ENCODE peak calls at places on chromosomes 7 and 10, in five cellular contexts. B is brain microvascular endothelial cell, N is uterus, Z is right lobe of liver, V is transverse colon. Y is an unnamed sample.

GRCh38 chr10:3096149-3096548 is 28.8 kb downstream of the PFKP start:
- DNase-seq in B (no peak), N (no peak), Z (no peak), V (no peak), Y (no peak)

GRCh38 chr10:70267161-70267933 is 16.5 kb downstream of the NPFFR1 start:
- DNase-seq in B (peak), N (no peak), Z (no peak), V (peak), Y (peak)

GRCh38 chr10:3874988-3875841 is 90.2 kb upstream of the KLF6 start:
- DNase-seq in B (no peak), N (peak), Z (no peak), V (peak), Y (no peak)

GRCh38 chr10:62681211-62681940 is 123.1 kb upstream of the ADO start:
- DNase-seq in B (peak), N (no peak), Z (no peak), V (peak), Y (no peak)

GRCh38 chr7:100044719-100045118 is 4.9 kb upstream of the ZSCAN21 start:
- DNase-seq in B (no peak), N (no peak), Z (peak), V (peak), Y (peak)

GRCh38 chr10:114956466-114956865 is 18.5 kb downstream of the TRUB1 start:
- DNase-seq in B (no peak), N (no peak), Z (no peak), V (no peak), Y (no peak)

GRCh38 chr7:155342313-155342712 is 44.6 kb downstream of the INSIG1 start:
- DNase-seq in B (no peak), N (no peak), Z (peak), V (no peak), Y (no peak)

GRCh38 chr7:25947669-25948516 is 204.1 kb upstream of the NFE2L3 start:
- DNase-seq in B (no peak), N (no peak), Z (no peak), V (no peak), Y (peak)

GRCh38 chr10:31146496-31147219 is 115.0 kb upstream of the ZNF438 start:
- DNase-seq in B (peak), N (peak), Z (no peak), V (no peak), Y (peak)

GRCh38 chr10:91115618-91116390 is 104.7 kb upstream of the PCGF5 start:
- DNase-seq in B (no peak), N (no peak), Z (no peak), V (no peak), Y (no peak)

GRCh38 chr10:84225424-84226173 is at the start of gene LRIT2:
- DNase-seq in B (no peak), N (no peak), Z (no peak), V (no peak), Y (no peak)

GRCh38 chr7:27411145-27411544 is 168.5 kb downstream of the EVX1 start:
- DNase-seq in B (no peak), N (no peak), Z (no peak), V (no peak), Y (no peak)

GRCh38 chr10:118908487-118909280 is 120.8 kb upstream of the NANOS1 start:
- DNase-seq in B (no peak), N (no peak), Z (no peak), V (peak), Y (no peak)

GRCh38 chr10:74743401-74743800 is 83.0 kb upstream of the KAT6B start:
- DNase-seq in B (no peak), N (no peak), Z (no peak), V (no peak), Y (no peak)

GRCh38 chr7:83005410-83005809 is 157.3 kb downstream of the PCLO start:
- DNase-seq in B (no peak), N (no peak), Z (no peak), V (no peak), Y (no peak)

GRCh38 chr10:16716051-16716450 is 101.2 kb downstream of the RSU1 start:
- DNase-seq in B (no peak), N (no peak), Z (no peak), V (no peak), Y (no peak)

GRCh38 chr10:129963831-129964501 is at the start of gene EBF3:
- DNase-seq in B (peak), N (peak), Z (no peak), V (peak), Y (no peak)

GRCh38 chr10:132632851-132633684 is 95.5 kb downstream of the INPP5A start:
- DNase-seq in B (peak), N (no peak), Z (peak), V (no peak), Y (no peak)

GRCh38 chr10:78309536-78310237 is 276.0 kb downstream of the RPS24 start:
- DNase-seq in B (no peak), N (no peak), Z (peak), V (no peak), Y (no peak)

GRCh38 chr10:101775273-101776131 is at the start of gene FGF8:
- DNase-seq in B (no peak), N (no peak), Z (no peak), V (no peak), Y (no peak)

GRCh38 chr10:21473541-21473940 is 51.9 kb downstream of the SKIDA1 start:
- DNase-seq in B (no peak), N (no peak), Z (no peak), V (no peak), Y (no peak)

GRCh38 chr7:28130277-28130676 is 50.3 kb downstream of the JAZF1 start:
- DNase-seq in B (peak), N (peak), Z (no peak), V (no peak), Y (no peak)

GRCh38 chr7:118184392-118184899 is 482 bp downstream of the LSM8 start:
- DNase-seq in B (no peak), N (no peak), Z (no peak), V (no peak), Y (no peak)

GRCh38 chr10:34768261-34768971 is 46.7 kb downstream of the PARD3 start:
- DNase-seq in B (no peak), N (no peak), Z (peak), V (peak), Y (no peak)

GRCh38 chr7:27247000-27247399 is 4.4 kb downstream of the EVX1 start:
- DNase-seq in B (no peak), N (no peak), Z (no peak), V (no peak), Y (no peak)

GRCh38 chr7:28407643-28408042 is 4.7 kb upstream of the CREB5 start:
- DNase-seq in B (peak), N (peak), Z (no peak), V (peak), Y (no peak)

GRCh38 chr7:121545418-121545817 is 149.3 kb upstream of the FAM3C start:
- DNase-seq in B (no peak), N (no peak), Z (no peak), V (no peak), Y (peak)

GRCh38 chr10:99973190-99973589 is 36.6 kb downstream of the DNMBP start:
- DNase-seq in B (no peak), N (no peak), Z (no peak), V (no peak), Y (no peak)

GRCh38 chr7:36214608-36215016 is 61.6 kb downstream of the EEPD1 start:
- DNase-seq in B (no peak), N (no peak), Z (no peak), V (no peak), Y (no peak)
- H3K4me3 ChIP-seq in B (no peak), N (no peak), Z (no peak), V (no peak), Y (no peak)

GRCh38 chr7:42167206-42167913 is 69.6 kb downstream of the GLI3 start:
- DNase-seq in B (no peak), N (no peak), Z (no peak), V (no peak), Y (no peak)

GRCh38 chr7:42167914-42168236 is 69.1 kb downstream of the GLI3 start:
- DNase-seq in B (no peak), N (peak), Z (no peak), V (no peak), Y (no peak)

GRCh38 chr7:42161723-42162122 is 75.3 kb downstream of the GLI3 start:
- DNase-seq in B (no peak), N (no peak), Z (no peak), V (no peak), Y (no peak)

GRCh38 chr7:42162560-42163325 is 74.3 kb downstream of the GLI3 start:
- DNase-seq in B (no peak), N (no peak), Z (no peak), V (no peak), Y (no peak)

GRCh38 chr7:42164946-42165345 is 72.1 kb downstream of the GLI3 start:
- DNase-seq in B (no peak), N (no peak), Z (no peak), V (no peak), Y (no peak)
- TF ChIP-seq CTCF in B (no peak), N (no peak), Z (no peak), V (no peak), Y (peak)

GRCh38 chr7:158815046-158815445 is 14.3 kb downstream of the ESYT2 start:
- DNase-seq in B (peak), N (no peak), Z (no peak), V (no peak), Y (no peak)
- H3K4me3 ChIP-seq in B (no peak), N (no peak), Z (no peak), V (no peak), Y (no peak)

GRCh38 chr10:93067443-93068365 is 6.0 kb upstream of the CYP26A1 start:
- DNase-seq in B (no peak), N (no peak), Z (no peak), V (no peak), Y (no peak)

GRCh38 chr10:93070378-93071176 is 3.1 kb upstream of the CYP26A1 start:
- DNase-seq in B (no peak), N (no peak), Z (no peak), V (no peak), Y (no peak)

GRCh38 chr10:93066544-93066913 is 5.9 kb downstream of the CYP26C1 start:
- DNase-seq in B (no peak), N (no peak), Z (no peak), V (no peak), Y (no peak)

GRCh38 chr10:93069245-93069561 is 4.5 kb upstream of the CYP26A1 start:
- DNase-seq in B (no peak), N (no peak), Z (no peak), V (no peak), Y (no peak)

GRCh38 chr10:93068411-93069244 is 5.1 kb upstream of the CYP26A1 start:
- DNase-seq in B (no peak), N (no peak), Z (no peak), V (no peak), Y (no peak)
- TF ChIP-seq CTCF in B (peak), N (no peak), Z (no peak), V (no peak), Y (peak)

DNA sequence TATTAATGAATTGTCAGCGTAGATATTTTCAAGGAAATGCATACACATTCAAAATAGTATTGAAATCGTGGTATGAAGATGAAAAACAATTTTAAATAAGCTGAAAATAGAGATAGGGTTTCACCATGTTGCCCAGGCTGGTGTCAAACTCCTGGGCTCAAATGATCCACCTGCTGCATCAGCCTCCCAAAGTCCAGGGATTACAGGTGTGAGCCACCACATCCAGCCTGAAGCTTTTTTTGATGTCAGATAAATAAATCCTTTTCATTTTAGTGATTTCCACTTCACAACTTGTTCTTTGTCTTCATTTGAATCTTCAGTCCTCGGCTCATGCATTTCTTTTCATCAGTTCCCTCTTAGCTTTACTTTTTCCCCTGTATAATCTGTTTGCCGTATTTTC is 4.6 kb downstream of the CDK13 start:
- DNase-seq in B (no peak), N (no peak), Z (no peak), V (no peak), Y (no peak)
- H3K4me3 ChIP-seq in B (no peak), N (no peak), Z (no peak), V (no peak), Y (no peak)

GRCh38 chr10:117537436-117537903 is 5.1 kb upstream of the EMX2 start:
- DNase-seq in B (no peak), N (peak), Z (no peak), V (no peak), Y (no peak)
- TF ChIP-seq CTCF in B (peak), N (peak), Z (peak), V (peak), Y (peak)

GRCh38 chr7:1473864-1474512 is 14.7 kb upstream of the MICALL2 start:
- DNase-seq in B (peak), N (peak), Z (peak), V (peak), Y (no peak)

GRCh38 chr7:1474736-1475135 is 15.5 kb upstream of the MICALL2 start:
- DNase-seq in B (no peak), N (no peak), Z (no peak), V (no peak), Y (no peak)

GRCh38 chr7:1476859-1477258 is 17.6 kb upstream of the MICALL2 start:
- DNase-seq in B (no peak), N (no peak), Z (no peak), V (no peak), Y (no peak)

GRCh38 chr7:1475393-1475792 is 16.1 kb upstream of the MICALL2 start:
- DNase-seq in B (no peak), N (no peak), Z (no peak), V (no peak), Y (no peak)

GRCh38 chr7:1475991-1476390 is 16.7 kb upstream of the MICALL2 start:
- DNase-seq in B (no peak), N (no peak), Z (no peak), V (no peak), Y (no peak)
- H3K4me3 ChIP-seq in B (no peak), N (no peak), Z (no peak), V (no peak), Y (no peak)